ENCODE peak calls at places on chromosomes 1 and 21, in five cellular contexts. W is H9; G is WTC11; Z is CD8-positive, alpha-beta T cell; R is BE2C. L is an unnamed sample.

GRCh38 chr1:109977657-109978378 is 6.7 kb upstream of the AHCYL1 start:
- DNase-seq in Z (no peak), W (no peak), R (no peak), G (no peak), L (no peak)

GRCh38 chr1:227364657-227365056 is 46.4 kb upstream of the CDC42BPA start:
- DNase-seq in G (no peak), W (no peak), Z (no peak), R (no peak), L (no peak)

GRCh38 chr1:147768582-147768981 is 8.2 kb upstream of the GJA5 start:
- DNase-seq in R (no peak), G (no peak), W (no peak), Z (no peak), L (no peak)

GRCh38 chr1:108182854-108183253 is 17.3 kb downstream of the SLC25A24 start:
- DNase-seq in W (no peak), Z (no peak), G (no peak), R (no peak), L (no peak)

GRCh38 chr1:160866001-160866704 is 3.5 kb upstream of the CD244 start:
- DNase-seq in R (no peak), W (no peak), G (no peak), Z (no peak), L (no peak)

GRCh38 chr1:202160377-202160940 is at the start of gene PTPN7:
- DNase-seq in W (peak; percentile 28), Z (peak; percentile 65), R (no peak), G (no peak), L (peak; percentile 76)

GRCh38 chr21:46144464-46145070 is 10.8 kb downstream of the FTCD start:
- DNase-seq in W (no peak), R (no peak), G (no peak), Z (no peak), L (no peak)

GRCh38 chr1:111161843-111162242 is 21.8 kb downstream of the CEPT1 start:
- DNase-seq in G (no peak), R (peak; percentile 33), W (no peak), Z (no peak), L (no peak)

GRCh38 chr1:67816506-67816905 is 16.8 kb downstream of the GNG12 start:
- DNase-seq in Z (no peak), W (no peak), R (no peak), G (no peak), L (no peak)

GRCh38 chr1:184610872-184611614 is 143.6 kb downstream of the EDEM3 start:
- DNase-seq in Z (no peak), W (no peak), G (no peak), R (peak; percentile 78), L (no peak)

GRCh38 chr1:237859014-237859413 is 31.7 kb downstream of the ZP4 start:
- DNase-seq in G (no peak), W (no peak), R (no peak), Z (no peak), L (no peak)

GRCh38 chr1:187471555-187471954 is 642.8 kb downstream of the PLA2G4A start:
- DNase-seq in R (no peak), G (no peak), Z (no peak), W (no peak), L (no peak)

GRCh38 chr1:78676347-78676982 is 26.8 kb downstream of the IFI44 start:
- DNase-seq in Z (no peak), W (no peak), G (no peak), R (peak; percentile 24), L (no peak)

GRCh38 chr1:8137406-8138244 is 111.5 kb upstream of the ERRFI1 start:
- DNase-seq in G (no peak), W (no peak), Z (no peak), R (no peak), L (no peak)

GRCh38 chr1:236120725-236121153 is 21.6 kb upstream of the GPR137B start:
- DNase-seq in R (no peak), Z (no peak), W (no peak), G (no peak), L (no peak)

GRCh38 chr1:84757301-84757700 is 67.0 kb upstream of the SSX2IP start:
- DNase-seq in Z (no peak), R (no peak), W (no peak), G (no peak), L (no peak)

GRCh38 chr1:38257374-38257773 is 210.8 kb upstream of the POU3F1 start:
- DNase-seq in R (no peak), Z (no peak), W (no peak), G (no peak), L (no peak)

GRCh38 chr1:15919316-15919715 is 56.6 kb downstream of the ZBTB17 start:
- DNase-seq in R (no peak), Z (no peak), W (no peak), G (no peak), L (peak; percentile 13)

GRCh38 chr1:42940851-42941639 is 17.6 kb downstream of the SLC2A1 start:
- DNase-seq in Z (no peak), R (no peak), W (peak; percentile 68), G (no peak), L (no peak)

GRCh38 chr1:38284953-38285352 is 238.4 kb upstream of the POU3F1 start:
- DNase-seq in R (no peak), G (no peak), Z (no peak), W (no peak), L (no peak)

GRCh38 chr1:7634841-7635240 is 136.3 kb upstream of the VAMP3 start:
- DNase-seq in Z (no peak), R (no peak), G (no peak), W (no peak), L (no peak)

GRCh38 chr1:198125995-198126758 is 30.6 kb upstream of the NEK7 start:
- DNase-seq in R (no peak), Z (no peak), W (no peak), G (no peak), L (no peak)

GRCh38 chr21:35084869-35085268 is 35.8 kb upstream of the RUNX1 start:
- DNase-seq in W (no peak), G (no peak), R (no peak), Z (no peak), L (no peak)

GRCh38 chr1:60988827-60989363 is 93.5 kb upstream of the NFIA start:
- DNase-seq in W (no peak), Z (no peak), R (no peak), G (no peak), L (no peak)

GRCh38 chr1:3631865-3632264 is 7.0 kb downstream of the TPRG1L start:
- DNase-seq in R (no peak), Z (no peak), G (peak; percentile 12), W (no peak), L (no peak)

GRCh38 chr1:98839840-98840239 is 164.8 kb downstream of the PLPPR5 start:
- DNase-seq in W (no peak), Z (no peak), R (no peak), G (no peak), L (no peak)

GRCh38 chr1:8666394-8667167 is 150.9 kb downstream of the RERE start:
- DNase-seq in G (no peak), W (no peak), Z (no peak), R (peak; percentile 16), L (no peak)

GRCh38 chr1:111944121-111944785 is 45.2 kb downstream of the KCND3 start:
- DNase-seq in Z (no peak), R (no peak), G (no peak), W (no peak), L (no peak)

GRCh38 chr1:171052977-171053376 is 37.7 kb upstream of the FMO3 start:
- DNase-seq in G (no peak), R (no peak), W (no peak), Z (no peak), L (no peak)

GRCh38 chr1:22845536-22845935 is 127.1 kb downstream of the LACTBL1 start:
- DNase-seq in W (no peak), G (no peak), Z (no peak), R (no peak), L (no peak)

GRCh38 chr1:209425959-209426358 is 157.6 kb upstream of the CAMK1G start:
- DNase-seq in W (no peak), G (no peak), Z (no peak), R (no peak), L (no peak)

GRCh38 chr1:234231061-234231892 is 142.0 kb upstream of the COA6 start:
- DNase-seq in W (peak; percentile 86), Z (no peak), R (no peak), G (peak; percentile 76), L (no peak)

GRCh38 chr1:24619376-24619775 is 23.7 kb upstream of the SRRM1 start:
- DNase-seq in W (no peak), G (no peak), Z (no peak), R (no peak), L (no peak)

GRCh38 chr1:106962591-106962990 is 93.9 kb upstream of the PRMT6 start:
- DNase-seq in W (no peak), G (no peak), R (no peak), Z (no peak), L (no peak)

GRCh38 chr1:53681647-53682368 is 57.2 kb downstream of the GLIS1 start:
- DNase-seq in W (peak; percentile 89), Z (peak; percentile 5), G (peak; percentile 84), R (peak; percentile 52), L (no peak)

GRCh38 chr1:85584264-85584781 is 3.8 kb downstream of the CCN1 start:
- DNase-seq in Z (no peak), G (no peak), R (no peak), W (no peak), L (no peak)

L was measured in NK-92 treated with Interleukin-12 subunit alpha and Interleukin-12 subunit beta, amount 100 ng/mL, for 24 hours.